ENCODE peak calls at places on chromosomes 5 and 9, in seven cellular contexts. I, L, G, D, Y, M and X are unnamed samples.

GRCh38 chr5:172443441-172444109 is 10.8 kb downstream of the SH3PXD2B start:
- DNase-seq in G (peak), M (peak), I (peak), Y (peak), L (peak), D (peak), X (no peak)

GRCh38 chr5:57032151-57032551 is 80.2 kb upstream of the MIER3 start:
- DNase-seq in I (no peak), D (no peak), L (no peak), G (no peak), Y (no peak), M (no peak), X (no peak)

GRCh38 chr5:135319928-135320606 is 79.0 kb downstream of the MACROH2A1 start:
- DNase-seq in Y (no peak), L (no peak), M (no peak), I (no peak), D (no peak), G (no peak), X (no peak)

GRCh38 chr9:134842321-134842720 is 38.3 kb upstream of the FCN2 start:
- DNase-seq in Y (no peak), I (no peak), M (no peak), D (no peak), G (no peak), L (no peak), X (no peak)

GRCh38 chr5:32339198-32339597 is 26.5 kb upstream of the MTMR12 start:
- DNase-seq in I (peak), G (no peak), Y (no peak), M (no peak), D (no peak), L (no peak), X (no peak)

GRCh38 chr9:79939819-79940218 is 368.1 kb downstream of the TLE4 start:
- DNase-seq in I (no peak), G (no peak), M (no peak), L (peak), Y (peak), D (no peak), X (no peak)

GRCh38 chr9:6383551-6384225 is 29.3 kb upstream of the UHRF2 start:
- DNase-seq in G (no peak), D (no peak), L (no peak), I (peak), M (no peak), Y (no peak), X (no peak)

GRCh38 chr5:73655521-73656160 is 29.6 kb downstream of the ARHGEF28 start:
- DNase-seq in Y (no peak), L (no peak), I (no peak), M (no peak), D (no peak), G (no peak), X (no peak)

GRCh38 chr9:105299190-105299854 is 54.9 kb downstream of the SLC44A1 start:
- DNase-seq in D (no peak), I (peak), Y (no peak), L (peak), M (no peak), G (no peak), X (no peak)

GRCh38 chr9:3696368-3696767 is 170.6 kb upstream of the RFX3 start:
- DNase-seq in D (no peak), I (no peak), M (no peak), Y (no peak), L (no peak), G (no peak), X (no peak)

GRCh38 chr9:135478858-135479468 is 619 bp upstream of the PPP1R26 start:
- DNase-seq in G (no peak), D (no peak), L (peak), I (no peak), Y (peak), M (no peak), X (no peak)

GRCh38 chr5:143440448-143441102 is 37.1 kb upstream of the NR3C1 start:
- DNase-seq in D (no peak), M (no peak), L (no peak), Y (peak), G (no peak), I (no peak), X (no peak)

GRCh38 chr9:4116091-4116581 is 183.7 kb downstream of the GLIS3 start:
- DNase-seq in Y (no peak), L (no peak), I (peak), D (no peak), G (no peak), M (no peak), X (no peak)

GRCh38 chr9:922731-923130 is 53.7 kb upstream of the DMRT3 start:
- DNase-seq in G (no peak), I (no peak), M (no peak), L (no peak), D (no peak), Y (no peak), X (no peak)

GRCh38 chr9:93305497-93306020 is 121.6 kb downstream of the WNK2 start:
- DNase-seq in G (peak), L (peak), D (no peak), I (no peak), M (no peak), Y (peak), X (no peak)

GRCh38 chr5:125376059-125376641 is 629.7 kb upstream of the ZNF608 start:
- DNase-seq in M (no peak), L (no peak), D (no peak), G (no peak), I (no peak), Y (no peak), X (no peak)

GRCh38 chr5:43602456-43602817 is 543 bp upstream of the NNT start:
- DNase-seq in L (peak), D (no peak), G (no peak), I (peak), Y (peak), M (no peak), X (peak)

GRCh38 chr9:121645853-121646807 is 5.3 kb upstream of the DAB2IP start:
- DNase-seq in M (no peak), Y (no peak), L (no peak), G (no peak), I (no peak), D (no peak), X (no peak)

GRCh38 chr5:101045689-101046088 is 142.6 kb upstream of the ST8SIA4 start:
- DNase-seq in G (no peak), I (no peak), M (no peak), L (no peak), Y (no peak), D (no peak), X (no peak)

GRCh38 chr5:150615141-150615699 is 25.2 kb upstream of the SYNPO start:
- DNase-seq in D (no peak), I (peak), M (no peak), L (no peak), G (peak), Y (no peak), X (no peak)

GRCh38 chr9:86175743-86176456 is 76.5 kb upstream of the GOLM1 start:
- DNase-seq in G (no peak), I (no peak), D (no peak), Y (peak), L (no peak), M (no peak), X (no peak)

GRCh38 chr5:151079838-151080619 is 805 bp downstream of the TNIP1 start:
- DNase-seq in D (no peak), L (no peak), Y (peak), G (no peak), M (no peak), I (peak), X (no peak)

GRCh38 chr5:40172721-40173120 is 507.0 kb upstream of the PTGER4 start:
- DNase-seq in M (no peak), I (no peak), D (no peak), G (no peak), L (no peak), Y (no peak), X (no peak)

GRCh38 chr5:140393738-140394137 is 7.9 kb upstream of the ANKHD1 start:
- DNase-seq in M (no peak), G (no peak), I (no peak), Y (no peak), L (no peak), D (no peak), X (no peak)

GRCh38 chr5:124883686-124884085 is 137.2 kb upstream of the ZNF608 start:
- DNase-seq in I (no peak), Y (no peak), L (no peak), M (no peak), G (no peak), D (no peak), X (no peak)